ENCODE peak calls at places on chromosome 2, in four cellular contexts. Q, V, I and M are unnamed samples.

GRCh38 chr2:119174216-119174992 is 15.9 kb upstream of the C1QL2 start:
- DNase-seq in V (no peak), Q (no peak), I (peak; percentile 70), M (no peak)

GRCh38 chr2:56291711-56292110 is 107.9 kb downstream of the CCDC85A start:
- DNase-seq in I (no peak), Q (no peak), V (no peak), M (no peak)

GRCh38 chr2:26605969-26606846 is 35.0 kb downstream of the CIB4 start:
- DNase-seq in Q (no peak), V (no peak), I (no peak), M (no peak)

GRCh38 chr2:219025637-219026585 is 15.4 kb downstream of the CFAP65 start:
- DNase-seq in I (peak; percentile 29), Q (no peak), V (no peak), M (no peak)

GRCh38 chr2:48249093-48249492 is 280.9 kb upstream of the STON1 start:
- DNase-seq in Q (peak; percentile 46), V (peak; percentile 55), I (no peak), M (peak; percentile 20)

GRCh38 chr2:98936133-98936916 is at the start of gene CRACDL:
- DNase-seq in V (no peak), I (no peak), Q (no peak), M (no peak)

GRCh38 chr2:239819974-239820555 is 205.1 kb downstream of the NDUFA10 start:
- DNase-seq in Q (no peak), V (no peak), I (no peak), M (no peak)

GRCh38 chr2:133362061-133362476 is 206.2 kb downstream of the NCKAP5 start:
- DNase-seq in I (no peak), V (peak; percentile 70), Q (peak; percentile 22), M (no peak)

GRCh38 chr2:9160732-9161131 is 45.9 kb upstream of the ASAP2 start:
- DNase-seq in V (no peak), I (no peak), Q (no peak), M (no peak)

GRCh38 chr2:175383286-175383685 is 201.8 kb upstream of the ATP5MC3 start:
- DNase-seq in Q (no peak), V (no peak), I (no peak), M (no peak)

GRCh38 chr2:176285321-176285720 is 16.1 kb downstream of the MTX2 start:
- DNase-seq in Q (no peak), I (no peak), V (no peak), M (peak; percentile 14)

GRCh38 chr2:84257871-84258270 is 201.2 kb downstream of the SUCLG1 start:
- DNase-seq in V (no peak), I (no peak), Q (peak; percentile 1), M (no peak)

GRCh38 chr2:8799004-8799403 is 38.4 kb downstream of the KIDINS220 start:
- DNase-seq in Q (no peak), V (no peak), I (no peak), M (no peak)

GRCh38 chr2:8985561-8986326 is 17.7 kb downstream of the MBOAT2 start:
- DNase-seq in V (peak; percentile 53), Q (no peak), I (no peak), M (no peak)

GRCh38 chr2:141595531-141595930 is 535.3 kb downstream of the LRP1B start:
- DNase-seq in I (no peak), Q (no peak), V (no peak), M (no peak)

GRCh38 chr2:163155279-163155883 is 316.8 kb upstream of the KCNH7 start:
- DNase-seq in I (no peak), V (peak; percentile 55), Q (peak; percentile 24), M (no peak)

GRCh38 chr2:10921525-10921924 is 9.8 kb downstream of the KCNF1 start:
- DNase-seq in Q (no peak), I (peak; percentile 29), V (no peak), M (no peak)

GRCh38 chr2:240132651-240132980 is 3.5 kb downstream of the COPS9 start:
- DNase-seq in I (no peak), Q (no peak), V (no peak), M (no peak)

GRCh38 chr2:179818546-179818945 is 42.9 kb downstream of the ZNF385B start:
- DNase-seq in Q (no peak), I (no peak), V (peak; percentile 46), M (no peak)

GRCh38 chr2:226508683-226509082 is 290.9 kb downstream of the IRS1 start:
- DNase-seq in I (no peak), Q (peak; percentile 57), V (peak; percentile 76), M (no peak)

GRCh38 chr2:18516112-18516511 is 44.3 kb downstream of the RDH14 start:
- DNase-seq in I (no peak), V (peak; percentile 84), Q (peak; percentile 68), M (peak; percentile 78)

GRCh38 chr2:128178144-128178649 is 87.2 kb downstream of the UGGT1 start:
- DNase-seq in I (no peak), Q (no peak), V (no peak), M (no peak)

GRCh38 chr2:165277295-165277694 is 38.1 kb downstream of the SCN2A start:
- DNase-seq in Q (peak; percentile 15), I (no peak), V (peak; percentile 46), M (peak; percentile 2)

GRCh38 chr2:170505631-170506270 is 209.4 kb upstream of the SP5 start:
- DNase-seq in Q (no peak), I (no peak), V (peak; percentile 62), M (no peak)

GRCh38 chr2:151718796-151719195 is 15.5 kb downstream of the NEB start:
- DNase-seq in I (no peak), Q (no peak), V (no peak), M (no peak)

GRCh38 chr2:212294816-212295215 is 243.8 kb downstream of the ERBB4 start:
- DNase-seq in Q (no peak), V (no peak), I (no peak), M (no peak)

GRCh38 chr2:238302751-238303150 is 14.3 kb upstream of the PER2 start:
- DNase-seq in V (no peak), Q (no peak), I (no peak), M (no peak)

GRCh38 chr2:205902041-205902898 is 183.7 kb downstream of the INO80D start:
- DNase-seq in Q (no peak), I (peak; percentile 74), V (no peak), M (no peak)

GRCh38 chr2:119377973-119378305 is 11.2 kb downstream of the DBI start:
- DNase-seq in I (no peak), Q (no peak), V (no peak), M (no peak)

GRCh38 chr2:7773362-7773973 is 856.3 kb downstream of the RNF144A start:
- DNase-seq in I (no peak), Q (peak; percentile 16), V (no peak), M (no peak)

GRCh38 chr2:219289537-219290361 is 10.6 kb downstream of the DNAJB2 start:
- DNase-seq in I (no peak), V (peak; percentile 90), Q (peak; percentile 60), M (peak; percentile 84)

GRCh38 chr2:96427917-96428316 is 77.2 kb downstream of the NEURL3 start:
- DNase-seq in Q (no peak), I (no peak), V (peak; percentile 48), M (peak; percentile 36)

GRCh38 chr2:216014986-216015385 is 1.6 kb upstream of the MREG start:
- DNase-seq in Q (no peak), V (no peak), I (no peak), M (no peak)

GRCh38 chr2:98654702-98655488 is 46.5 kb downstream of the UNC50 start:
- DNase-seq in Q (no peak), I (no peak), V (no peak), M (no peak)

GRCh38 chr2:27932396-27932795 is 41.9 kb downstream of the BABAM2 start:
- DNase-seq in I (no peak), V (peak; percentile 47), Q (no peak), M (no peak)

GRCh38 chr2:54709341-54709809 is 14.1 kb upstream of the EML6 start:
- DNase-seq in I (no peak), V (no peak), Q (no peak), M (no peak)

DNA sequence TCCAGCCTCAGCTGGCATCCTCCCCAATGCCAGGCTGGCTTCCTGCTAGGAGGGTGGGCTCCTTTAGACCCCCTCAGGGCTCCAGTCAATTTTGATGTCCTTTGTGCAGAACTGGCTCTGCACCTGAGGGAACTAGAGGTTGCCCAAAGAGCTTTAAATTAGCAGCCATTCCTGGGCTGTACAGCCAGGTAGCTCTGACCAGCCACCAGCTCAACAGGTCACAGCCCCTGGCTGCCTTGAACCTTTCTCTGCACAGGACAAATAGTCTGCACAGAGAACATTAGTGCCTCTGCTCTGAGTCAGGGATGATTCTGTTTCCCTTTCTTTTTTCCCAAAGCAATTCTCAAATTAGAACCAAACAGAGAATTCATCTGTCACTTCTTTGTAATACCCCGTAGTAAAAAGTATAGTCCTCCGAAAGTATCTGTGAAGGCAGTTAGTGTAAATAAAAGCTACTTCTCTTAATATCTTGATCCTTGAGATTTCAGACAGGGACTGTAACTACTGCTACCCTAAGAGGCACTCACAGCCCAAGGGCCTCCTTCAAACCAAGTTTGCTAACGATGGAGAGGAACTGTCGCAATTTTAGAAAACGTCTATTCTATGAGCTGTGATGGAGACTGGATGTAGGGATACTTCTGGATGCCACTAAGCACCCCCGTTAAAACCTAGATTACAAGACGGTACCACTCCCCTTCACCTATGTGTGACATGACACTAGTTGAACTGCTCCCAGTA is 3.0 kb downstream of the TTC32 start:
- DNase-seq in V (no peak), Q (no peak), I (no peak), M (no peak)
- H3K4me3 ChIP-seq in V (no peak overlapping the region), Q (peak overlapping the region; percentile 0), I (no peak overlapping the region), M (no peak overlapping the region)

DNA sequence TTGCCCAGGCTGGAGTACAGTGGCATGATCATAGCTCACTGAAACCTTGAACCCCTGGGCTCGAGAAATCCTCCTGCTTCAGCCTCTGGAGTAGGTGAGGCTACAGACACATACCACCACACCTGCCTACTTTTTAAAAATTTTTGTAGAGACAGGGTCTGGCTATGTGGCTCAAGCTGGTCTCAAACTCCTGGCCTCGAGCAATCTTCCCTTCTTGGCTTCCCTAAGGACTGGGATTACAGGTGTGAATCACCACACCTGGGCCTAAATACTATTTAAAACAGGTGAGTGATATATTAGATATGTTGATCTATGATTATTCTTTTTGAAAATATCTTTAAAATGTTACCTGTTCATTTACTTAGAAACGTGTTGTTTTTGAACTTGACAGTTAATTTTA is 57.2 kb downstream of the MOGAT1 start:
- DNase-seq in Q (no peak), V (no peak), I (no peak), M (no peak)
- H3K4me3 ChIP-seq in Q (no peak overlapping the region), V (no peak overlapping the region), I (no peak overlapping the region), M (no peak overlapping the region)

DNA sequence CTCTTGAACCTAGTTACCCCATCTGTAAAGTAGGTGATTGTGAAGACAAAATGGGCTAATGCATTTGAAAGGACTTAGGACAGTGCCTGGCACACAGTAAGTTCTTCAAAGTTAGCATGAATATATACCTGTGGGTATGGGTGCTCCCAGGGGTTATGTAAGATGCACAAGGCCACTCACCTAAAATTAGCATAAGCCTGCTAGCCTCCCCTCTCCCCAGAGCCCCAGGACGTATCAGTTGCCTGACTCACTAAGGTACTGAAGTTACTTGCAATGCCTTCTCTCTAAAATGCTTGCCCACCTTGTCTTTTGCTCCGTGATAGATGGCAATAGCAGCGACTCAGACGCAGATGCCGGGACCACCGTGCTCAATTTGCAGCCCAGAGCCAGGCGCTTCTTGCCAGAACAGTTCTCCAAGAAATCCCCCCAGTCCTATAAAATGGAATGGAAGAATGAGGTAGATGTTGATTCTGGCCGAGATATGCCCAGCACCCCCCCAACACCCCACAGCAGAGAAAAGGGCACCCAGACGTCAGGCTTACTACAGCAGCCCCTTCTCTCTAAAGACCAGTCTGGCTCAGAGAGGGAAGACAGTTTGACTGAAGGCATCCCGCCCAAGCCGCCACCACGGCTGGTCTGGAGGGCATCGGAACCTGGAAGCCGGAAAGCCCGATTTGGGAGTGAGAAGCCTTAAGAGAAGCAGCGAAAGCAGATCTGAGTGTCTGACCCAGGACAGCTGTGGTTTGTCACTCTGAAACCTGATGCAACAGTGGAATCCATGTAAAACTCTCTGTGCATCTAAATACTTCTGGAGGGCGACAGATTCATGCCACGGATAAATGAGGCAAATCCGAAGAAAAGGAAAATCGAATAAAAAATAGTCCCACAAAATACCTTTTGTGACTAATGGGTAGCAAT is 53.8 kb upstream of the TMEM182 start:
- DNase-seq in V (no peak), I (no peak), Q (no peak), M (no peak)
- H3K4me3 ChIP-seq in V (no peak overlapping the region), I (no peak overlapping the region), Q (no peak overlapping the region), M (no peak overlapping the region)

GRCh38 chr2:43333656-43334144 is 107.3 kb upstream of the ZFP36L2 start:
- DNase-seq in I (no peak), Q (no peak), V (peak; percentile 60), M (no peak)
- H3K4me3 ChIP-seq in I (no peak overlapping the region), Q (no peak overlapping the region), V (no peak overlapping the region), M (no peak overlapping the region)